ENCODE peak calls at places on chromosomes 13 and 19, in ten cellular contexts. I, Q, R, P, E, S, F, K, X and J are unnamed samples.

GRCh38 chr19:55255618-55256423 is 3.0 kb downstream of the PPP6R1 start:
- DNase-seq in I (peak), Q (peak), R (no peak), P (no peak), E (no peak), S (no peak), F (no peak), K (peak), X (peak), J (no peak)

GRCh38 chr13:96992633-96993032 is 1.6 kb downstream of the OXGR1 start:
- DNase-seq in I (no peak), Q (no peak), R (peak), P (no peak), E (no peak), S (no peak), F (no peak), K (no peak), X (no peak), J (no peak)

GRCh38 chr19:10510301-10510802 is 6.9 kb downstream of the S1PR5 start:
- DNase-seq in I (peak), Q (peak), R (peak), P (no peak), E (no peak), S (peak), F (no peak), K (no peak), X (peak), J (no peak)

GRCh38 chr19:31718898-31719297 is 369.7 kb upstream of the TSHZ3 start:
- DNase-seq in I (no peak), Q (no peak), R (no peak), P (no peak), E (peak), S (no peak), F (no peak), K (peak), X (no peak), J (no peak)

GRCh38 chr19:5957132-5957531 is 20.8 kb downstream of the RANBP3 start:
- DNase-seq in I (no peak), Q (no peak), R (no peak), P (no peak), E (no peak), S (no peak), F (no peak), K (peak), X (no peak), J (no peak)

GRCh38 chr13:85333511-85333910 is 465.7 kb downstream of the SLITRK6 start:
- DNase-seq in I (no peak), Q (no peak), R (no peak), P (no peak), E (no peak), S (no peak), F (no peak), K (no peak), X (no peak), J (no peak)

GRCh38 chr13:74372511-74372910 is 238.3 kb upstream of the KLF12 start:
- DNase-seq in I (peak), Q (no peak), R (no peak), P (no peak), E (no peak), S (no peak), F (no peak), K (peak), X (peak), J (no peak)

GRCh38 chr19:54551293-54551692 is 22.3 kb upstream of the LILRA2 start:
- DNase-seq in I (no peak), Q (no peak), R (no peak), P (peak), E (no peak), S (no peak), F (no peak), K (no peak), X (no peak), J (no peak)

GRCh38 chr13:34863360-34864135 is 78.5 kb upstream of the NBEA start:
- DNase-seq in I (peak), Q (no peak), R (no peak), P (no peak), E (peak), S (no peak), F (no peak), K (peak), X (peak), J (no peak)

GRCh38 chr13:50126378-50127016 is 111.3 kb downstream of the KCNRG start:
- DNase-seq in I (peak), Q (no peak), R (no peak), P (no peak), E (peak), S (no peak), F (no peak), K (peak), X (peak), J (no peak)

GRCh38 chr13:48626726-48627451 is 26.8 kb upstream of the CYSLTR2 start:
- DNase-seq in I (no peak), Q (no peak), R (no peak), P (peak), E (peak), S (no peak), F (no peak), K (peak), X (no peak), J (no peak)

GRCh38 chr19:13954185-13954584 is 1.9 kb downstream of the DCAF15 start:
- DNase-seq in I (no peak), Q (no peak), R (no peak), P (no peak), E (no peak), S (no peak), F (no peak), K (no peak), X (no peak), J (no peak)

GRCh38 chr19:44725251-44725650 is 23.3 kb upstream of the BCL3 start:
- DNase-seq in I (no peak), Q (no peak), R (no peak), P (no peak), E (no peak), S (no peak), F (no peak), K (no peak), X (no peak), J (no peak)

GRCh38 chr13:39273953-39274352 is 235.7 kb downstream of the NHLRC3 start:
- DNase-seq in I (peak), Q (no peak), R (peak), P (no peak), E (peak), S (no peak), F (no peak), K (peak), X (peak), J (no peak)

GRCh38 chr19:47158879-47159509 is 28.4 kb downstream of the SAE1 start:
- DNase-seq in I (peak), Q (peak), R (no peak), P (no peak), E (peak), S (no peak), F (no peak), K (peak), X (peak), J (no peak)

GRCh38 chr13:47621931-47622330 is 379.1 kb downstream of the SUCLA2 start:
- DNase-seq in I (peak), Q (no peak), R (no peak), P (no peak), E (no peak), S (no peak), F (no peak), K (peak), X (peak), J (no peak)

GRCh38 chr13:48334534-48335127 is 31.1 kb downstream of the RB1 start:
- DNase-seq in I (peak), Q (no peak), R (no peak), P (no peak), E (peak), S (no peak), F (no peak), K (peak), X (peak), J (no peak)

GRCh38 chr19:41753159-41753558 is 2.2 kb upstream of the CEACAM6 start:
- DNase-seq in I (peak), Q (peak), R (peak), P (no peak), E (peak), S (peak), F (peak), K (no peak), X (peak), J (no peak)

GRCh38 chr13:73943137-73943964 is 190.9 kb downstream of the KLF12 start:
- DNase-seq in I (no peak), Q (no peak), R (no peak), P (no peak), E (no peak), S (no peak), F (no peak), K (no peak), X (no peak), J (no peak)

GRCh38 chr19:40411125-40411842 is 1.9 kb downstream of the PRX start:
- DNase-seq in I (no peak), Q (no peak), R (peak), P (no peak), E (no peak), S (no peak), F (no peak), K (no peak), X (peak), J (no peak)

GRCh38 chr13:60431108-60431700 is 34.2 kb downstream of the TDRD3 start:
- DNase-seq in I (peak), Q (no peak), R (no peak), P (no peak), E (peak), S (no peak), F (no peak), K (peak), X (peak), J (no peak)

GRCh38 chr13:48775285-48775684 is 121.6 kb downstream of the CYSLTR2 start:
- DNase-seq in I (no peak), Q (no peak), R (no peak), P (peak), E (peak), S (no peak), F (no peak), K (peak), X (no peak), J (no peak)

GRCh38 chr19:7395360-7395781 is 46.6 kb downstream of the ARHGEF18 start:
- DNase-seq in I (no peak), Q (no peak), R (peak), P (no peak), E (peak), S (peak), F (no peak), K (no peak), X (no peak), J (no peak)

GRCh38 chr13:111584101-111584500 is 263.7 kb downstream of the TEX29 start:
- DNase-seq in I (no peak), Q (no peak), R (no peak), P (no peak), E (no peak), S (no peak), F (no peak), K (no peak), X (no peak), J (no peak)

GRCh38 chr13:25112856-25113255 is 16.9 kb downstream of the PABPC3 start:
- DNase-seq in I (no peak), Q (no peak), R (no peak), P (peak), E (no peak), S (no peak), F (no peak), K (no peak), X (no peak), J (no peak)

GRCh38 chr19:18202759-18203407 is 959 bp downstream of the RAB3A start:
- DNase-seq in I (peak), Q (no peak), R (peak), P (no peak), E (no peak), S (peak), F (no peak), K (no peak), X (no peak), J (no peak)

GRCh38 chr19:38496116-38496515 is 62.6 kb downstream of the RYR1 start:
- DNase-seq in I (no peak), Q (no peak), R (no peak), P (no peak), E (no peak), S (no peak), F (no peak), K (no peak), X (no peak), J (no peak)

GRCh38 chr13:36432106-36432544 is at the start of gene CCNA1:
- DNase-seq in I (peak), Q (no peak), R (peak), P (no peak), E (no peak), S (peak), F (peak), K (peak), X (peak), J (no peak)

GRCh38 chr19:48551437-48552302 is at the start of gene SULT2B1:
- DNase-seq in I (no peak), Q (no peak), R (no peak), P (no peak), E (no peak), S (no peak), F (peak), K (no peak), X (no peak), J (no peak)

GRCh38 chr19:9945319-9945966 is 9.1 kb upstream of the OLFM2 start:
- DNase-seq in I (peak), Q (no peak), R (peak), P (peak), E (peak), S (no peak), F (peak), K (peak), X (peak), J (peak)

GRCh38 chr19:12733369-12733896 is 1.1 kb downstream of the TRIR start:
- DNase-seq in I (peak), Q (no peak), R (peak), P (no peak), E (peak), S (no peak), F (no peak), K (peak), X (peak), J (no peak)

GRCh38 chr13:28498481-28499115 is 3.7 kb upstream of the FLT1 start:
- DNase-seq in I (no peak), Q (no peak), R (no peak), P (no peak), E (no peak), S (no peak), F (no peak), K (no peak), X (no peak), J (no peak)

GRCh38 chr13:30898721-30899188 is 7.3 kb upstream of the MEDAG start:
- DNase-seq in I (peak), Q (no peak), R (no peak), P (no peak), E (peak), S (no peak), F (no peak), K (peak), X (peak), J (no peak)

GRCh38 chr13:41454170-41454569 is 3.2 kb upstream of the RGCC start:
- DNase-seq in I (no peak), Q (no peak), R (no peak), P (no peak), E (no peak), S (no peak), F (no peak), K (no peak), X (no peak), J (no peak)

GRCh38 chr19:12237143-12237839 is 57.4 kb downstream of the ZNF44 start:
- DNase-seq in I (no peak), Q (no peak), R (no peak), P (no peak), E (no peak), S (no peak), F (no peak), K (no peak), X (no peak), J (no peak)

GRCh38 chr13:64446372-64446771 is 2783.8 kb downstream of the PCDH9 start:
- DNase-seq in I (peak), Q (no peak), R (no peak), P (no peak), E (no peak), S (no peak), F (no peak), K (no peak), X (peak), J (no peak)
- TF ChIP-seq CTCF in I (peak), Q (no peak), R (peak), P (no peak), E (no peak), S (peak), F (no peak), K (no peak), X (peak), J (no peak)

DNA sequence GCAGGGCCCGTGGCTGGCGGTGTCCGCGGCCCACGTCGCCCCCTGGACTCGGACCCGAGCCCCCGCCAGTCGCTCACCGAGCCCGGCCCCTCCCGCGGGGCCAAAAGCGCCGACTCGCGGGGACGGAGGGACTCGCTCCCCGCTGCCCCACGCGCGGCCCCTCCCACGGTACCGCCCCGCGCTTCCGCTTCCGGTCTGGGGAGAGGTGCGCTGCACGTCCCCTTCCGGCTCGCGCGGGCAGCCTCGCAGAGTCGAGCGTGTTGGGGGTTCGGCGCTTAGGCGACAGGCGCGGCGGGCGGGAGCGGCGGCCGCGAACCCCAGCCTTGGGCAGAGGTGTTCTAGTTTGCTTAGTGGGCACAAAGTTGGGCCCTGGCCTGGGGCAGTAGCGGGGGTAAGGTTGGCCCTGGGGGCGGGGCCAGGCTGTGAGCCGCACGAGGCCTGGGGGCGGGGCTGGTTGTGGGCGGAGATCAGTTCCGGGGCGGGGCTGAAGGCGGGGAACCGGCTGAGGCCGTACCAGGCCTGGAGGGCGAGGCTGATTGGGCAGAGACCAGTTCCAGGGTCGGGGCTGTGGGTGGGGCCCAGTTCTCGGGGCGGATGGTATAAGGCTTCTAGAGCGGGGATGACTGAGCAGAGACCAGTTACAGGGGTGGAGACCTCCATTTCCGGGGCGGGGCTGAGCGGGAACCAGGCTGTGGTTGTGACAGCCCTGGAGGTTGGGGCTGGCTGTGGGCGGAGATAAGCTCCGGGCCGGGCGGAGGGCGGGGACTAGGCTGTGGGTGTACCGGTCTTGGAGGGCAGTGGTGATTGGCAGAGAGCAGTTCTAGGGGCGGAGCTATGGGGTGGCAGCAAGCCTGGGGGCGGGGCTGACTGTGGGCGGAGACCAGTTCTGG is at the start of the genes MBD3L1 and ZNF558:
- DNase-seq in I (peak), Q (peak), R (peak), P (peak), E (peak), S (peak), F (peak), K (peak), X (peak), J (peak)
- TF ChIP-seq CTCF in I (no peak), Q (peak), R (no peak), P (peak), E (no peak), S (no peak), F (peak), K (peak), X (no peak), J (no peak)

DNA sequence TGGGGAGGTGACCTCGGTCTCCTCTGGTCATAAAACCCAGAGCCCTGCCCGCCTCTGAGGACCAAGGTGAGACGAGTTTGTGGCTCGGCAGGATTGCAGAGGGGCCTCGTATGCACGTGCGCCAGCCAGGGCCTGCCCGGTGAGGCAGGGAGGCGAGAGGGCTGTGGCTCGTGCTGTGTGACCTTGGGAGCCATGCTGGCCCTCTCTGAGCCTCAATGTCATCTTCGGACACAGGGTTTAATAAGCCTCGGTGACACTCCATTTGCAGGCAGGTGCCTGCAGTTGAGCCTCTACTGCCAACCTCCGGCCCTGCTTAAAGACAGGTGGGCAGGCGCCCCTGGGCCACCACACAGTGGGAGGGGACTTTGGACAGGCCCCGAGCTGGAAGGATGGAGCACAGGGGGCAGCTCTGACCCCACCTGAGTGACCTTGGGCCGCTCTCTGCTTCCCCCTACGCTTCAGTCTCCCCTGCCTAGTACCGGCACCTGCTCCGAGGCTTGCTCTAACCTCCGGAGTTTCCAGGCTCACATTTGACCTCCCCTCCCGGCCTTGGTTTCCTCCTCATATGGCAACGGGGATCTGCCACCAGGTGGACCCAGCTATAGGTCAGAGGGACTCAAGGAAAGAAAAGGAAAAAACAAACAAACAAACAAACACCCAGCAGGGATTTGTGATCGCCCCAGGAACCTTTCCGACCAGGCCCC is 3.2 kb downstream of the ZBTB7A start:
- DNase-seq in I (no peak), Q (no peak), R (peak), P (no peak), E (no peak), S (no peak), F (peak), K (no peak), X (no peak), J (no peak)
- TF ChIP-seq CTCF in I (peak), Q (no peak), R (peak), P (no peak), E (no peak), S (no peak), F (no peak), K (no peak), X (no peak), J (no peak)

GRCh38 chr13:91574756-91575155 is 176.3 kb downstream of the GPC5 start:
- DNase-seq in I (peak), Q (no peak), R (no peak), P (no peak), E (no peak), S (no peak), F (no peak), K (peak), X (peak), J (no peak)

GRCh38 chr13:91572439-91572838 is 174.0 kb downstream of the GPC5 start:
- DNase-seq in I (no peak), Q (no peak), R (no peak), P (no peak), E (no peak), S (no peak), F (no peak), K (peak), X (peak), J (no peak)

GRCh38 chr13:91572944-91573535 is 174.6 kb downstream of the GPC5 start:
- DNase-seq in I (no peak), Q (no peak), R (no peak), P (no peak), E (no peak), S (no peak), F (no peak), K (peak), X (peak), J (no peak)

GRCh38 chr13:91579320-91579719 is 180.9 kb downstream of the GPC5 start:
- DNase-seq in I (no peak), Q (no peak), R (no peak), P (no peak), E (no peak), S (no peak), F (no peak), K (no peak), X (no peak), J (no peak)

DNA sequence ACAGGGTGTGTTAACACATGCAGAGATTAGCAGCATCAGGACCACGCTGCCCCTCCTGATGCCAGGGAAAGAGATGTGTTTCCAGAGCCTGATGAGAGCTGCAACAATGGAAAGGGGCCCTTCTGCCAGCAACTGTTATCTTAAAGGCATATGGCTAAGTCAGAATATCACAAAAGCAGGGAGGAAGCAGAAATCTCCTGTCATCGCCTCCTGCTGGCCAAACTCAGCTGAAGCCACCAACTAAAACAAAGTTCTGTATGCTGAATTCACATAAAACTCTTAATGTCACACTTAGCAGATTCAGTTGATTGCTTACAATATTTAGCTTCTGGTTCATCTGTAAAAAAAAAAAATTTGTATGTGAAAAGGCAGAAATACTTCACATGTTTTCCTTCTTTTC is 178.2 kb downstream of the GPC5 start:
- DNase-seq in I (no peak), Q (no peak), R (peak), P (no peak), E (no peak), S (peak), F (no peak), K (no peak), X (peak), J (no peak)
- TF ChIP-seq CTCF in I (no peak), Q (no peak), R (peak), P (no peak), E (no peak), S (peak), F (no peak), K (no peak), X (no peak), J (no peak)